ENCODE peak calls at places on chromosomes 12 and 14, in five cellular contexts. One of them, this sample, is unnamed. For H3K9me3, the result is how much of the 10 kb centered on the place peaks cover.

GRCh38 chr14:69504775-69505174 is 20.2 kb downstream of the PLEKHD1 start:
- DNase-seq in WERI-Rb-1: no peak
- DNase-seq in ascending aorta: no peak
- DNase-seq in HCT116: no peak
- DNase-seq in kidney: peak
- DNase-seq in this sample: no peak

GRCh38 chr12:42641231-42641630 is 51.7 kb upstream of the PRICKLE1 start:
- DNase-seq in WERI-Rb-1: no peak
- DNase-seq in ascending aorta: no peak
- DNase-seq in HCT116: no peak
- DNase-seq in kidney: no peak
- DNase-seq in this sample: no peak

GRCh38 chr14:77498120-77498979 is at the start of gene ISM2:
- DNase-seq in WERI-Rb-1: peak
- DNase-seq in ascending aorta: peak
- DNase-seq in HCT116: no peak
- DNase-seq in kidney: peak
- DNase-seq in this sample: no peak

GRCh38 chr12:33245459-33245858 is 194.2 kb downstream of the SYT10 start:
- DNase-seq in WERI-Rb-1: no peak
- DNase-seq in ascending aorta: no peak
- DNase-seq in HCT116: no peak
- DNase-seq in kidney: no peak
- DNase-seq in this sample: no peak

GRCh38 chr12:72133497-72134055 is 138.6 kb upstream of the TRHDE start:
- DNase-seq in WERI-Rb-1: peak
- DNase-seq in ascending aorta: no peak
- DNase-seq in HCT116: no peak
- DNase-seq in kidney: no peak
- DNase-seq in this sample: no peak

GRCh38 chr12:45415393-45415817 is 199.5 kb downstream of the ANO6 start:
- DNase-seq in WERI-Rb-1: no peak
- DNase-seq in ascending aorta: peak
- DNase-seq in HCT116: peak
- DNase-seq in kidney: no peak
- DNase-seq in this sample: peak

GRCh38 chr14:88384653-88385205 is 728 bp upstream of the SPATA7 start:
- DNase-seq in WERI-Rb-1: no peak
- DNase-seq in ascending aorta: peak
- DNase-seq in HCT116: no peak
- DNase-seq in kidney: no peak
- DNase-seq in this sample: no peak

GRCh38 chr12:52414936-52415335 is 8.8 kb upstream of the KRT82 start:
- DNase-seq in WERI-Rb-1: no peak
- DNase-seq in ascending aorta: no peak
- DNase-seq in HCT116: no peak
- DNase-seq in kidney: no peak
- DNase-seq in this sample: no peak

GRCh38 chr14:101071493-101071891 is 168.0 kb upstream of the RTL1 start:
- DNase-seq in WERI-Rb-1: no peak
- DNase-seq in ascending aorta: peak
- DNase-seq in HCT116: no peak
- DNase-seq in kidney: no peak
- DNase-seq in this sample: no peak

GRCh38 chr12:19998968-19999792 is 369.2 kb upstream of the PDE3A start:
- DNase-seq in WERI-Rb-1: no peak
- DNase-seq in ascending aorta: no peak
- DNase-seq in HCT116: no peak
- DNase-seq in kidney: no peak
- DNase-seq in this sample: no peak

GRCh38 chr12:80977356-80977755 is 39.6 kb upstream of the LIN7A start:
- DNase-seq in WERI-Rb-1: no peak
- DNase-seq in ascending aorta: no peak
- DNase-seq in HCT116: no peak
- DNase-seq in kidney: no peak
- DNase-seq in this sample: no peak

GRCh38 chr12:88255224-88255623 is 113.1 kb downstream of the TMTC3 start:
- DNase-seq in WERI-Rb-1: no peak
- DNase-seq in ascending aorta: no peak
- DNase-seq in HCT116: no peak
- DNase-seq in kidney: no peak
- DNase-seq in this sample: no peak

GRCh38 chr12:30985814-30986452 is 59.4 kb downstream of the TSPAN11 start:
- DNase-seq in WERI-Rb-1: peak
- DNase-seq in ascending aorta: no peak
- DNase-seq in HCT116: peak
- DNase-seq in kidney: no peak
- DNase-seq in this sample: no peak

GRCh38 chr12:20507061-20507460 is 138.7 kb downstream of the PDE3A start:
- DNase-seq in WERI-Rb-1: no peak
- DNase-seq in ascending aorta: no peak
- DNase-seq in HCT116: no peak
- DNase-seq in kidney: no peak
- DNase-seq in this sample: no peak

GRCh38 chr12:79058342-79058741 is 193.8 kb downstream of the SYT1 start:
- DNase-seq in WERI-Rb-1: no peak
- DNase-seq in ascending aorta: no peak
- DNase-seq in HCT116: peak
- DNase-seq in kidney: no peak
- DNase-seq in this sample: no peak

GRCh38 chr12:79057540-79057939 is 193.0 kb downstream of the SYT1 start:
- DNase-seq in WERI-Rb-1: no peak
- DNase-seq in ascending aorta: no peak
- DNase-seq in HCT116: no peak
- DNase-seq in kidney: no peak
- DNase-seq in this sample: no peak

GRCh38 chr12:79055926-79056674 is 191.5 kb downstream of the SYT1 start:
- DNase-seq in WERI-Rb-1: no peak
- DNase-seq in ascending aorta: no peak
- DNase-seq in HCT116: peak
- DNase-seq in kidney: no peak
- DNase-seq in this sample: no peak

GRCh38 chr12:79053394-79053793 is 188.8 kb downstream of the SYT1 start:
- DNase-seq in WERI-Rb-1: no peak
- DNase-seq in ascending aorta: no peak
- DNase-seq in HCT116: no peak
- DNase-seq in kidney: no peak
- DNase-seq in this sample: no peak

DNA sequence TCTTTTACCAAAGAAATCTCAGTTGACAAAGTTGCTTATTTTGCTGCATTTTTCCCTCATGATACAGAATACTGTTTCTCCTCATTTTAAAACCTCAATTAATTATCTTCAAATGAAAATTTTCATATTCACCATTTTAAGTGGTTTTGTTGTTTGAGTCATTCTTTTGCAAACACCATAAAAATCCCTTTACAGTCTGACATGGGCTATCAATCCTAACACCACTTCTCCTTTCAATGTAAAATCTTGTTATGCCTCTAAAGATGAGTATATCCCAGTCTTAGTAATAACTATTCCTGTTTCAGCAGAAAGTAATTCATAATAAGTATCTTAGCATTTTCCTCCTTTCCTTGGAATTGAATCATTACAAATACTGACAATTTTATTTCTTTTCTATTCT is 192.2 kb downstream of the SYT1 start:
- DNase-seq in WERI-Rb-1: no peak
- DNase-seq in ascending aorta: no peak
- DNase-seq in HCT116: no peak
- DNase-seq in kidney: no peak
- DNase-seq in this sample: no peak
- TF ChIP-seq CTCF in WERI-Rb-1: no peak
- TF ChIP-seq CTCF in ascending aorta: no peak
- TF ChIP-seq CTCF in HCT116: no peak
- TF ChIP-seq CTCF in kidney: no peak
- TF ChIP-seq CTCF in this sample: no peak

GRCh38 chr14:51564460-51564859 is 87.2 kb upstream of the FRMD6 start:
- DNase-seq in WERI-Rb-1: peak
- DNase-seq in ascending aorta: no peak
- DNase-seq in HCT116: no peak
- DNase-seq in kidney: no peak
- DNase-seq in this sample: no peak

GRCh38 chr14:51564986-51565604 is 86.6 kb upstream of the FRMD6 start:
- DNase-seq in WERI-Rb-1: no peak
- DNase-seq in ascending aorta: no peak
- DNase-seq in HCT116: no peak
- DNase-seq in kidney: no peak
- DNase-seq in this sample: no peak

GRCh38 chr14:51561141-51561540 is 90.6 kb upstream of the FRMD6 start:
- DNase-seq in WERI-Rb-1: no peak
- DNase-seq in ascending aorta: no peak
- DNase-seq in HCT116: no peak
- DNase-seq in kidney: no peak
- DNase-seq in this sample: no peak

GRCh38 chr14:51563560-51563959 is 88.2 kb upstream of the FRMD6 start:
- DNase-seq in WERI-Rb-1: no peak
- DNase-seq in ascending aorta: no peak
- DNase-seq in HCT116: no peak
- DNase-seq in kidney: no peak
- DNase-seq in this sample: no peak

GRCh38 chr14:51562816-51563215 is 88.9 kb upstream of the FRMD6 start:
- DNase-seq in WERI-Rb-1: no peak
- DNase-seq in ascending aorta: no peak
- DNase-seq in HCT116: no peak
- DNase-seq in kidney: no peak
- DNase-seq in this sample: no peak
- H3K27ac ChIP-seq in WERI-Rb-1: no peak
- H3K27ac ChIP-seq in ascending aorta: no peak
- H3K27ac ChIP-seq in HCT116: no peak
- H3K27ac ChIP-seq in kidney: no peak
- H3K27ac ChIP-seq in this sample: no peak

DNA sequence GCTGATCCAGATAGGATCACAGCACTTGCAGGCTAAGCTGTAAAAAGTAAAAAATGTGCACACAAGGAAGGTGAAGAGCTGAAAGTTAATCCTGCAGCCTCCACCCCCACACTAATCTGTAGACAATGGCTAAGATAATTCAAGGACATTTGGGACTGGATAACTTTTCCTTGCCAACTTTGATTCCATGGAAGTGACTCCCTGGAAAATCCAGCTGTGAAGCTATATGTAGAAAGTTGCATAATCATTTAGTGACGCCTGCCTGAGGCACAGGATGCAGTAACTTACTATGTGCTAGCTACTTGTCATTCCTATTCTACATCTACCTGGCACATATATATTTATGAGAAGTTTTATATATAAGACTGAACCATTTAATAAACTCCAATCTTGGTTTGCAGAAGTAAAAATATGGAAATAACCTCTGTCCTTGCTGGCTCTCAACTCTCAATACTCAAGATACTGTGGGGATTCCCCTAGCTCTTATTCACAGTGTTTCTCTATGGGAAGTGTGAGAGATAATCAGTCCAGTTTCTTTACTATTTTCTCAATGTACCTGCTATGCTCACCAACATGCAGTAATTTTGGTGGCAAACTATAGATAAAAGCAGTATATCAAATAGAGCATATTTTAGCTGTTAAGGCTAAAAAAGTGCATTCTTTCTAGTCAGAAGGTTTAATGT is 14.8 kb downstream of the LDHB start:
- DNase-seq in WERI-Rb-1: peak
- DNase-seq in ascending aorta: no peak
- DNase-seq in HCT116: no peak
- DNase-seq in kidney: no peak
- DNase-seq in this sample: no peak
- H3K9me3 ChIP-seq in WERI-Rb-1: under half
- H3K9me3 ChIP-seq in ascending aorta: under half
- H3K9me3 ChIP-seq in HCT116: under half
- H3K9me3 ChIP-seq in kidney: under half
- H3K9me3 ChIP-seq in this sample: under half

GRCh38 chr14:93857081-93857480 is 68.8 kb upstream of the PRIMA1 start:
- DNase-seq in WERI-Rb-1: no peak
- DNase-seq in ascending aorta: no peak
- DNase-seq in HCT116: no peak
- DNase-seq in kidney: no peak
- DNase-seq in this sample: no peak

GRCh38 chr14:93861846-93862641 is 65.1 kb upstream of the FAM181A start:
- DNase-seq in WERI-Rb-1: peak
- DNase-seq in ascending aorta: no peak
- DNase-seq in HCT116: no peak
- DNase-seq in kidney: no peak
- DNase-seq in this sample: no peak

GRCh38 chr14:93858896-93859295 is 68.2 kb upstream of the FAM181A start:
- DNase-seq in WERI-Rb-1: no peak
- DNase-seq in ascending aorta: no peak
- DNase-seq in HCT116: no peak
- DNase-seq in kidney: no peak
- DNase-seq in this sample: no peak

GRCh38 chr14:93859957-93860356 is 67.2 kb upstream of the FAM181A start:
- DNase-seq in WERI-Rb-1: peak
- DNase-seq in ascending aorta: no peak
- DNase-seq in HCT116: no peak
- DNase-seq in kidney: no peak
- DNase-seq in this sample: peak

DNA sequence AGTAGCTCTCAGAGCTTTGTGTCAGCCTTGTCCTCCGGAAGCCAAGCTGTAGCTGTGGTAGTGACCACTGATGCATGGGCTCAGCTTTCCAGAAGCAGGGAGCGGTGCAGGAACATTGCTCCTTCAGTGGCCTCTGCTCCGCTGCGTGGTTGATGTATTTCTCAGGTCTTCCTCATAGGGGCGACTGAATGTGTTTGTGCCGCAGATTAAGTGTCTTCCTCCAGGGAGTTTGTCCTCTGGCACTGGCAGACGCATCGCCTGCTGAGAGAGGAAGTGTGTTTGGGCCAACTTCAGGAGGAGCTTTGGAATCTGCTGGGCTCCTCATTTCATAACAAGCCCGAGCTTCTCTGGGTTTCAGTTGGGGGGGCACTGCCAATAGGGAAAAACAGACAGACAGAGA is 69.2 kb upstream of the PRIMA1 start:
- DNase-seq in WERI-Rb-1: peak
- DNase-seq in ascending aorta: no peak
- DNase-seq in HCT116: peak
- DNase-seq in kidney: no peak
- DNase-seq in this sample: no peak
- TF ChIP-seq CTCF in WERI-Rb-1: peak
- TF ChIP-seq CTCF in ascending aorta: no peak
- TF ChIP-seq CTCF in HCT116: no peak
- TF ChIP-seq CTCF in kidney: no peak
- TF ChIP-seq CTCF in this sample: no peak

GRCh38 chr12:27852117-27852516 is 72.1 kb upstream of the MANSC4 start:
- DNase-seq in WERI-Rb-1: no peak
- DNase-seq in ascending aorta: no peak
- DNase-seq in HCT116: no peak
- DNase-seq in kidney: no peak
- DNase-seq in this sample: no peak

GRCh38 chr12:27852742-27853141 is 72.7 kb upstream of the MANSC4 start:
- DNase-seq in WERI-Rb-1: no peak
- DNase-seq in ascending aorta: no peak
- DNase-seq in HCT116: no peak
- DNase-seq in kidney: no peak
- DNase-seq in this sample: no peak

DNA sequence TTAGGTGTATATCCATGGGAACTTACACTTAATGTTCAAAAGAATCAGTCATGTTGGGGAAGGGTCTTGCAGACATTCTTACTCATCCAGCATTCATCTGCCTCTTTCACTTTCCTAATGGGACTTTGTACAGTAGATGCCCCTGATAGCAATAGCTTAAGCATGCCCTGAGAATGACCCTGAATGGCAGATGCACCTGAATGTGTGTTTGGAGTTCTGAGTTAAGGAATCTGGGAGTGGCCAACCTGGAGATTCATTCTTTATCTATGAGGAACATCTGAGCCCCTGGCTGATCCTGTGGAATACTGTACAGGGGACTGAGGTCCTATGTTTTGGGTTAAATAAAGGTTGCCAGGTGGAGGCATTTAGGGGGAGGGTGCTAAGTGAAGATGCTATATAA is 71.3 kb upstream of the MANSC4 start:
- DNase-seq in WERI-Rb-1: no peak
- DNase-seq in ascending aorta: no peak
- DNase-seq in HCT116: no peak
- DNase-seq in kidney: no peak
- DNase-seq in this sample: no peak
- H3K27ac ChIP-seq in WERI-Rb-1: no peak
- H3K27ac ChIP-seq in ascending aorta: no peak
- H3K27ac ChIP-seq in HCT116: no peak
- H3K27ac ChIP-seq in kidney: no peak
- H3K27ac ChIP-seq in this sample: no peak